ENCODE peak calls at places on chromosomes 11 and 22, in nine cellular contexts. D, P, N, V, O, K, X, T and I are unnamed samples.

GRCh38 chr22:50527921-50528681 is 1.7 kb downstream of the TYMP start:
- DNase-seq in D (no peak), K (no peak), X (no peak), T (no peak), P (no peak), N (no peak), O (no peak), V (no peak), I (no peak)

GRCh38 chr11:59532620-59533019 is 21.3 kb downstream of the OR4D9 start:
- DNase-seq in P (no peak), N (no peak), T (no peak), K (no peak), X (no peak), O (no peak), V (no peak), D (no peak), I (no peak)

GRCh38 chr22:41561335-41561734 is 525 bp downstream of the CSDC2 start:
- DNase-seq in T (no peak), P (no peak), X (no peak), O (no peak), K (no peak), N (no peak), D (no peak), V (peak), I (no peak)

GRCh38 chr22:23287136-23288095 is 107.1 kb downstream of the BCR start:
- DNase-seq in X (no peak), O (no peak), V (no peak), N (no peak), P (no peak), T (no peak), D (no peak), K (no peak), I (no peak)

GRCh38 chr11:63951779-63952536 is 13.2 kb downstream of the NAA40 start:
- DNase-seq in T (no peak), D (no peak), X (no peak), V (no peak), K (no peak), P (no peak), O (peak), N (no peak), I (peak)

GRCh38 chr22:37020192-37020479 is 594 bp downstream of the MPST start:
- DNase-seq in V (no peak), K (no peak), D (peak), P (no peak), N (peak), T (no peak), X (peak), O (no peak), I (peak)

GRCh38 chr11:1271002-1271401 is 38.4 kb downstream of the TOLLIP start:
- DNase-seq in P (no peak), X (no peak), V (no peak), K (no peak), N (peak), D (no peak), O (no peak), T (no peak), I (no peak)

GRCh38 chr11:123775274-123775673 is 21.0 kb upstream of the OR6X1 start:
- DNase-seq in T (no peak), P (no peak), K (no peak), X (no peak), O (no peak), N (no peak), D (no peak), V (peak), I (no peak)

GRCh38 chr22:38549106-38549884 is 20.7 kb downstream of the DMC1 start:
- DNase-seq in K (no peak), T (no peak), X (no peak), D (no peak), V (no peak), P (no peak), N (no peak), O (no peak), I (no peak)

GRCh38 chr11:121841487-121842167 is 274.4 kb downstream of the BLID start:
- DNase-seq in O (no peak), T (no peak), N (no peak), D (no peak), X (peak), K (no peak), P (no peak), V (no peak), I (no peak)

GRCh38 chr11:125078516-125079140 is 15.5 kb downstream of the SLC37A2 start:
- DNase-seq in K (no peak), T (no peak), P (no peak), V (no peak), O (no peak), X (no peak), N (no peak), D (no peak), I (no peak)

GRCh38 chr11:26993965-26994446 is at the start of gene FIBIN:
- DNase-seq in V (peak), X (peak), T (no peak), D (no peak), P (no peak), K (peak), N (peak), O (no peak), I (no peak)

GRCh38 chr11:68012843-68013610 is 2.9 kb downstream of the ALDH3B1 start:
- DNase-seq in P (no peak), D (no peak), O (peak), T (no peak), K (no peak), N (no peak), X (peak), V (no peak), I (no peak)

GRCh38 chr11:77121876-77122575 is 6.0 kb upstream of the MYO7A start:
- DNase-seq in D (no peak), O (no peak), T (no peak), V (no peak), X (no peak), K (no peak), N (no peak), P (no peak), I (no peak)

GRCh38 chr22:29988719-29989118 is 91.5 kb upstream of the HORMAD2 start:
- DNase-seq in D (no peak), V (no peak), T (no peak), X (peak), P (no peak), K (no peak), O (no peak), N (no peak), I (no peak)

GRCh38 chr11:94181943-94182342 is 53.3 kb downstream of the PANX1 start:
- DNase-seq in P (no peak), V (no peak), D (no peak), X (no peak), O (no peak), T (no peak), N (no peak), K (no peak), I (no peak)

GRCh38 chr11:114563077-114563476 is 3.4 kb upstream of the NXPE1 start:
- DNase-seq in X (no peak), N (no peak), P (no peak), O (no peak), D (no peak), T (no peak), K (no peak), V (no peak), I (no peak)

GRCh38 chr11:80860632-80861031 is 1419.8 kb upstream of the TENM4 start:
- DNase-seq in D (no peak), K (no peak), T (no peak), X (no peak), V (no peak), N (no peak), P (no peak), O (no peak), I (no peak)

GRCh38 chr22:42328130-42328821 is 57.8 kb upstream of the TCF20 start:
- DNase-seq in V (no peak), N (no peak), K (no peak), O (no peak), D (no peak), T (no peak), P (no peak), X (no peak), I (no peak)

GRCh38 chr11:70466154-70466553 is 67.8 kb downstream of the CTTN start:
- DNase-seq in V (no peak), N (no peak), D (no peak), K (no peak), P (no peak), T (no peak), X (no peak), O (no peak), I (no peak)

GRCh38 chr11:75432911-75433321 is at the start of gene KLHL35:
- DNase-seq in V (peak), K (peak), N (no peak), O (no peak), T (no peak), P (no peak), X (no peak), D (no peak), I (no peak)

GRCh38 chr11:12675951-12676711 is 1.9 kb downstream of the TEAD1 start:
- DNase-seq in N (peak), X (peak), K (no peak), V (no peak), D (no peak), T (no peak), O (no peak), P (no peak), I (peak)

GRCh38 chr11:40118780-40119179 is 1340.7 kb downstream of the LRRC4C start:
- DNase-seq in K (no peak), D (peak), X (no peak), P (no peak), V (no peak), N (no peak), T (no peak), O (peak), I (no peak)

GRCh38 chr22:49086606-49087157 is 741.0 kb downstream of the BRD1 start:
- DNase-seq in K (no peak), P (no peak), X (no peak), O (no peak), V (no peak), D (no peak), N (no peak), T (no peak), I (no peak)

GRCh38 chr11:61701298-61701993 is 21.3 kb downstream of the DAGLA start:
- DNase-seq in T (no peak), K (peak), V (peak), D (no peak), X (no peak), P (no peak), O (no peak), N (peak), I (no peak)

GRCh38 chr11:121699801-121700200 is 247.0 kb upstream of the SORL1-AS1 start:
- DNase-seq in N (no peak), X (no peak), P (no peak), D (no peak), V (no peak), T (no peak), K (no peak), O (no peak), I (no peak)

GRCh38 chr11:57303990-57304579 is 20.7 kb downstream of the TNKS1BP1 start:
- DNase-seq in N (no peak), V (no peak), O (no peak), T (no peak), K (no peak), D (no peak), X (peak), P (no peak), I (peak)

GRCh38 chr11:6402061-6402470 is 11.8 kb downstream of the SMPD1 start:
- DNase-seq in K (no peak), D (no peak), T (no peak), V (no peak), N (no peak), P (no peak), X (no peak), O (no peak), I (peak)

GRCh38 chr22:26548984-26549383 is 36.7 kb upstream of the TFIP11 start:
- DNase-seq in X (no peak), V (no peak), N (no peak), D (no peak), K (no peak), O (peak), P (no peak), T (no peak), I (no peak)

GRCh38 chr22:17108256-17109112 is 12.7 kb downstream of the TMEM121B start:
- DNase-seq in V (no peak), K (no peak), X (no peak), O (no peak), D (no peak), N (no peak), P (no peak), T (no peak), I (no peak)

GRCh38 chr11:85483861-85484260 is 143.3 kb downstream of the DLG2 start:
- DNase-seq in V (no peak), K (no peak), D (no peak), T (no peak), O (no peak), N (no peak), X (peak), P (no peak), I (no peak)

GRCh38 chr11:133951484-133952198 is 5.1 kb downstream of the IGSF9B start:
- DNase-seq in T (no peak), V (peak), K (no peak), N (no peak), O (peak), P (no peak), D (no peak), X (peak), I (no peak)

GRCh38 chr11:77813256-77813655 is 7.3 kb downstream of the RSF1 start:
- DNase-seq in N (no peak), X (peak), K (no peak), P (no peak), O (no peak), D (no peak), V (no peak), T (no peak), I (no peak)

GRCh38 chr11:57324154-57324885 is 432 bp downstream of the TNKS1BP1 start:
- DNase-seq in N (peak), D (peak), V (peak), O (no peak), P (no peak), K (peak), X (peak), T (no peak), I (peak)

GRCh38 chr22:39598017-39598965 is 27.7 kb downstream of the CACNA1I start:
- DNase-seq in K (peak), T (peak), X (no peak), V (peak), N (peak), D (peak), O (no peak), P (peak), I (peak)

GRCh38 chr11:6362185-6362867 is 27.9 kb upstream of the SMPD1 start:
- DNase-seq in N (peak), O (no peak), P (no peak), T (no peak), V (no peak), K (no peak), D (peak), X (no peak), I (no peak)

GRCh38 chr22:43740587-43741270 is 71.4 kb downstream of the EFCAB6 start:
- DNase-seq in V (no peak), T (no peak), X (no peak), K (no peak), D (no peak), P (no peak), O (no peak), N (peak), I (no peak)

GRCh38 chr22:43737150-43737828 is 74.8 kb downstream of the EFCAB6 start:
- DNase-seq in D (no peak), N (no peak), X (no peak), V (no peak), T (no peak), O (no peak), K (no peak), P (no peak), I (no peak)

GRCh38 chr22:43742551-43742950 is 69.6 kb downstream of the EFCAB6 start:
- DNase-seq in P (no peak), K (no peak), X (no peak), V (no peak), O (no peak), T (no peak), D (no peak), N (no peak), I (no peak)

GRCh38 chr22:43736651-43737050 is 75.5 kb downstream of the EFCAB6 start:
- DNase-seq in O (no peak), P (no peak), K (no peak), V (no peak), T (no peak), N (no peak), D (no peak), X (no peak), I (no peak)

DNA sequence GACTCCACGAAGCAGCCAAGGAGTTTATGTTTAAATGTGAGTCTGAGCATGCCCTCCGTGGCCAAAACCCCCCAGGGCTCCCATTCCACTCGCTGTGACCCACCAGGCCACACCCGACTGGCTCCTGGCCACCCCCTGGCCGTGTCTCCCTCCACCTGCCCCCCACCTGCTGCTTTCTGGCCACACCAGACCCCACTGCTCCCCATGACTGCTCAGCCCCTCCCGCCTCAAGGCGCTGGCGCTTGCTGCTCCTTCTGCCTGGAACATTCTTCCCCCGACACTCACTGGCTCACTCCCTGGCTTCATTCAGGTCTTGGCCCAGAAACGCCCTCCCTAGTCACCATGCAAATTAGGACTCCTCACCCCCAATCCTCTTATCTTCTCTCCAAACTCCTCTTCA is 72.3 kb downstream of the EFCAB6 start:
- DNase-seq in K (no peak), D (no peak), O (no peak), T (no peak), X (no peak), N (no peak), P (no peak), V (no peak), I (no peak)
- TF ChIP-seq CTCF in K (no peak), D (no peak), O (no peak), T (no peak), X (no peak), N (no peak), P (no peak), V (no peak), I (no peak)

GRCh38 chr11:128022007-128022368 is 565.4 kb downstream of the ETS1 start:
- DNase-seq in X (peak), O (no peak), P (no peak), N (no peak), D (no peak), T (no peak), V (no peak), K (no peak), I (no peak)

GRCh38 chr11:128018692-128019091 is 568.7 kb downstream of the ETS1 start:
- DNase-seq in O (no peak), D (no peak), N (no peak), P (no peak), T (no peak), V (no peak), K (no peak), X (no peak), I (no peak)

GRCh38 chr11:128022761-128023160 is 564.6 kb downstream of the ETS1 start:
- DNase-seq in D (no peak), N (no peak), P (no peak), K (no peak), O (no peak), X (no peak), T (no peak), V (no peak), I (no peak)

GRCh38 chr11:128026596-128026995 is 560.8 kb downstream of the ETS1 start:
- DNase-seq in D (no peak), N (no peak), V (no peak), X (peak), P (no peak), O (no peak), K (no peak), T (no peak), I (no peak)

DNA sequence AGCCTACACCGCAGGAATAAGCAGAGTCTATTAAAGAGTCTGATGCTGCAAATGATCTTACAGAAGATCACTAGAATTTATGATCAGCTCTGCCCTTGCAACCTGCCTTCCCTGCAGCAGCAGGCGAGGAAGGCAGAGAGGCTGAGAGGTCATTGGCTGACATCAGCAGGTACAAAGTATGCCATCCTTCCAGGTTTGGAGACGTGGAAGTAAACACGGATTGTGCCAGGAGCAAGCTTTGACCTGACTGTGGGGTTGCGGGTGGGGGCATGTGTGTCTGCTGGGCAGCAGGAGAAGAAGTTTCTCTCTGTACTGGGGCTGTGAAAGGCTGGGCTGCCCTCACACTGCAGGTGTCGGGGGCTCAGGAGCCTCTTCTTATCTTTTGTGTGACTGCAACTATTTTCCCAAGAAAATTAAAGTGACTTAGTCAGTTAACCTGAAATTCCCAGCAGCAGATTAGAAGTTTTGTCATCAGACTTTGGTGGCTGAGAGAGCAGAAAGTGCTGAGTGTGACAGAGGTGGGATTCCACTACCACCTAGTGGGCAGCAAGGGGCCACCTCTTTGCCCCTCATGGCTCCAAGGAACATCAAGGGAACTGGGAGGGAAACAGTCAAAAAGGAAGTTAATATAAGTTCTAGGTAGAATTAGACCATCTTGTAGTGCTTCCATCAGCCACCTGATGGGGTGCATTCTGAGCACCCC is 565.9 kb downstream of the ETS1 start:
- DNase-seq in O (no peak), N (peak), K (peak), P (no peak), X (peak), D (no peak), V (peak), T (no peak), I (no peak)
- TF ChIP-seq CTCF in O (no peak), N (peak), K (peak), P (no peak), X (peak), D (no peak), V (peak), T (no peak), I (no peak)

GRCh38 chr11:79159657-79160450 is 281.0 kb downstream of the TENM4 start:
- DNase-seq in O (no peak), K (no peak), V (no peak), T (no peak), D (no peak), P (no peak), N (no peak), X (no peak), I (no peak)

GRCh38 chr11:79157738-79158137 is 283.1 kb downstream of the TENM4 start:
- DNase-seq in P (no peak), O (no peak), V (no peak), N (no peak), T (no peak), K (no peak), D (no peak), X (no peak), I (no peak)

GRCh38 chr11:79156031-79156430 is 284.8 kb downstream of the TENM4 start:
- DNase-seq in O (no peak), K (no peak), N (no peak), P (no peak), T (no peak), V (no peak), X (no peak), D (no peak), I (no peak)

GRCh38 chr11:79165908-79166307 is 274.9 kb downstream of the TENM4 start:
- DNase-seq in P (no peak), V (no peak), D (no peak), K (no peak), N (no peak), X (no peak), T (no peak), O (no peak), I (no peak)

GRCh38 chr11:79160786-79161403 is 279.9 kb downstream of the TENM4 start:
- DNase-seq in P (no peak), N (peak), X (peak), K (no peak), O (no peak), V (no peak), T (no peak), D (no peak), I (no peak)
- TF ChIP-seq CTCF in P (no peak), N (peak), X (peak), K (no peak), O (no peak), V (peak), T (no peak), D (no peak), I (peak)

GRCh38 chr11:91495837-91496236 is 728.8 kb upstream of the FAT3 start:
- DNase-seq in N (no peak), K (no peak), X (no peak), P (no peak), V (no peak), O (no peak), T (no peak), D (no peak), I (no peak)
- TF ChIP-seq CTCF in N (no peak), K (no peak), X (no peak), P (no peak), V (no peak), O (no peak), T (no peak), D (no peak), I (no peak)

GRCh38 chr22:46833228-46833627 is 70.8 kb downstream of the TBC1D22A start:
- DNase-seq in P (no peak), T (no peak), D (peak), N (peak), V (peak), O (no peak), X (no peak), K (peak), I (no peak)
- TF ChIP-seq CTCF in P (no peak), T (no peak), D (no peak), N (peak), V (peak), O (no peak), X (no peak), K (no peak), I (no peak)

DNA sequence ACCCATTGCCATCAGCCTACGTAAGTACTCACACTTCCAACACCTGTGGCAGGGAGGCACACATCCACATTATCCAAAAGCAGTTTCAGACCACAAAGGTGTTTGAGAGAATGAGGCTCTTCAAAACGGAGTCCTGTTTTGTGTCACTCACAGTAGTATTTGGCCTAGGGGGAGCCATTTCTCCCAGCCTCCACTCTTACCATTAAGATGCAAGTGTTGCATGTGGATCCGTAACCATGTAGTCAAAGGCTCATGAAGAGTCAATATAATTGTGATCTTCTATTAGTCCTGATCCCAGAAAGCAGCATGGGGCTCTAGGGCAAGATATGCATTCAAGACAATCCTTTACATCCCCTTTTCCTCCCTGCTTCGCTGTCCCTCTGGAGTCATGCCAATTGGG is 41.5 kb downstream of the IL10RA start:
- DNase-seq in D (no peak), X (no peak), P (no peak), T (no peak), V (no peak), N (no peak), O (no peak), K (no peak), I (no peak)
- TF ChIP-seq CTCF in D (no peak), X (no peak), P (no peak), T (no peak), V (peak), N (no peak), O (no peak), K (no peak), I (no peak)